ENCODE peak calls at places on chromosomes 5 and 9, in four cellular contexts. R is heart left ventricle, K is thoracic aorta, Q is astrocyte. I is an unnamed sample.
A peak's percentile ranks its signal among the peaks of the same experiment; 100 is the strongest.

GRCh38 chr5:151227918-151228447 is 4.1 kb upstream of the CCDC69 start:
- DNase-seq in R (no peak), K (no peak), Q (no peak), I (no peak)

GRCh38 chr5:132661231-132662003 is 3.4 kb downstream of the IL13 start:
- DNase-seq in R (no peak), K (no peak), Q (no peak), I (no peak)

GRCh38 chr5:159814810-159815585 is 101.3 kb upstream of the ADRA1B start:
- DNase-seq in R (no peak), K (no peak), Q (peak; percentile 10), I (no peak)

GRCh38 chr5:1468247-1468612 is 23.0 kb upstream of the SLC6A3 start:
- DNase-seq in R (no peak), K (no peak), Q (no peak), I (no peak)

GRCh38 chr5:140634103-140634502 is 1.1 kb upstream of the CD14 start:
- DNase-seq in R (no peak), K (no peak), Q (no peak), I (no peak)

GRCh38 chr9:33106827-33107621 is 30.6 kb upstream of the SMU1 start:
- DNase-seq in R (peak; percentile 74), K (no peak), Q (peak; percentile 98), I (peak; percentile 73)

GRCh38 chr5:79186021-79186420 is 49.9 kb upstream of the JMY start:
- DNase-seq in R (no peak), K (no peak), Q (no peak), I (no peak)

GRCh38 chr9:136729144-136729543 is 13.6 kb downstream of the LCN10 start:
- DNase-seq in R (no peak), K (no peak), Q (no peak), I (no peak)

GRCh38 chr9:7129391-7129790 is 371.6 kb downstream of the KDM4C start:
- DNase-seq in R (no peak), K (no peak), Q (no peak), I (no peak)

GRCh38 chr9:93087971-93088655 is 7.9 kb upstream of the CARD19 start:
- DNase-seq in R (no peak), K (no peak), Q (no peak), I (peak; percentile 18)

GRCh38 chr5:151180291-151180690 is 22.7 kb upstream of the ANXA6 start:
- DNase-seq in R (no peak), K (no peak), Q (no peak), I (no peak)

GRCh38 chr5:643811-644271 is 31.7 kb downstream of the CEP72 start:
- DNase-seq in R (no peak), K (no peak), Q (no peak), I (no peak)

GRCh38 chr9:93089481-93089991 is 6.5 kb upstream of the CARD19 start:
- DNase-seq in R (no peak), K (no peak), Q (no peak), I (peak; percentile 52)

GRCh38 chr5:143086851-143087637 is 316.4 kb downstream of the NR3C1 start:
- DNase-seq in R (no peak), K (no peak), Q (peak; percentile 31), I (no peak)

GRCh38 chr5:61301820-61302563 is 30.1 kb upstream of the ZSWIM6 start:
- DNase-seq in R (peak; percentile 33), K (peak; percentile 71), Q (peak; percentile 99), I (peak; percentile 86)

GRCh38 chr9:112443200-112443599 is 43.4 kb upstream of the KIAA1958 start:
- DNase-seq in R (no peak), K (no peak), Q (no peak), I (no peak)

GRCh38 chr5:141529002-141529401 is 40.1 kb downstream of the PCDHGC5 start:
- DNase-seq in R (peak; percentile 56), K (no peak), Q (peak; percentile 82), I (no peak)

GRCh38 chr5:155905359-155905758 is 421.6 kb upstream of the SGCD start:
- DNase-seq in R (no peak), K (no peak), Q (peak; percentile 30), I (no peak)

GRCh38 chr9:111955048-111955447 is 58.4 kb downstream of the UGCG start:
- DNase-seq in R (no peak), K (no peak), Q (no peak), I (no peak)

GRCh38 chr5:16552666-16553343 is 64.0 kb downstream of the RETREG1 start:
- DNase-seq in R (peak; percentile 75), K (peak; percentile 17), Q (peak; percentile 50), I (peak; percentile 76)

GRCh38 chr9:94767331-94768099 is 41.0 kb downstream of the AOPEP start:
- DNase-seq in R (no peak), K (no peak), Q (peak; percentile 94), I (no peak)

GRCh38 chr5:30502277-30502676 is 691.2 kb upstream of the CDH6 start:
- DNase-seq in R (no peak), K (no peak), Q (peak; percentile 79), I (no peak)

GRCh38 chr9:114968710-114969109 is 38.3 kb upstream of the TNFSF8 start:
- DNase-seq in R (no peak), K (no peak), Q (peak; percentile 27), I (no peak)

GRCh38 chr9:99178912-99179872 is 42.5 kb downstream of the ALG2 start:
- DNase-seq in R (no peak), K (no peak), Q (no peak), I (no peak)

GRCh38 chr5:82406200-82406773 is 128.1 kb upstream of the RPS23 start:
- DNase-seq in R (peak; percentile 21), K (no peak), Q (peak; percentile 97), I (no peak)

GRCh38 chr5:18220631-18221030 is 586.4 kb downstream of the TAF11L14 start:
- DNase-seq in R (no peak), K (no peak), Q (no peak), I (no peak)

GRCh38 chr9:131333771-131334567 is 44.4 kb downstream of the PLPP7 start:
- DNase-seq in R (no peak), K (no peak), Q (no peak), I (no peak)

GRCh38 chr5:893711-894110 is 1.0 kb downstream of the TRIP13 start:
- DNase-seq in R (no peak), K (no peak), Q (no peak), I (no peak)

GRCh38 chr9:3348169-3348568 is 177.6 kb downstream of the RFX3 start:
- DNase-seq in R (no peak), K (no peak), Q (no peak), I (no peak)

GRCh38 chr5:160692272-160692671 is 159.7 kb downstream of the ATP10B start:
- DNase-seq in R (no peak), K (no peak), Q (no peak), I (no peak)

GRCh38 chr5:43416988-43417394 is 4.8 kb upstream of the CCL28 start:
- DNase-seq in R (no peak), K (no peak), Q (no peak), I (no peak)

GRCh38 chr9:70477146-70477745 is 62.8 kb upstream of the KLF9 start:
- DNase-seq in R (no peak), K (no peak), Q (peak; percentile 55), I (no peak)

GRCh38 chr9:133253268-133253667 is 21.7 kb downstream of the ABO start:
- DNase-seq in R (no peak), K (no peak), Q (no peak), I (no peak)

GRCh38 chr5:172336264-172336663 is 52.7 kb upstream of the UBTD2 start:
- DNase-seq in R (no peak), K (no peak), Q (no peak), I (no peak)

GRCh38 chr5:22669345-22669744 is 183.8 kb downstream of the CDH12 start:
- DNase-seq in R (no peak), K (no peak), Q (no peak), I (no peak)

GRCh38 chr9:5897851-5898250 is 7.2 kb downstream of the MLANA start:
- DNase-seq in R (no peak), K (no peak), Q (no peak), I (no peak)

GRCh38 chr9:242461-243080 is 27.9 kb downstream of the DOCK8 start:
- DNase-seq in R (no peak), K (no peak), Q (no peak), I (no peak)

GRCh38 chr9:20209421-20210340 is 412.6 kb downstream of the MLLT3 start:
- DNase-seq in R (no peak), K (no peak), Q (peak; percentile 40), I (no peak)

GRCh38 chr9:20207161-20207560 is 415.1 kb downstream of the MLLT3 start:
- DNase-seq in R (no peak), K (no peak), Q (no peak), I (no peak)

GRCh38 chr9:20208156-20208555 is 414.1 kb downstream of the MLLT3 start:
- DNase-seq in R (no peak), K (no peak), Q (no peak), I (no peak)

GRCh38 chr9:20205821-20206220 is 416.5 kb downstream of the MLLT3 start:
- DNase-seq in R (no peak), K (no peak), Q (no peak), I (no peak)

DNA sequence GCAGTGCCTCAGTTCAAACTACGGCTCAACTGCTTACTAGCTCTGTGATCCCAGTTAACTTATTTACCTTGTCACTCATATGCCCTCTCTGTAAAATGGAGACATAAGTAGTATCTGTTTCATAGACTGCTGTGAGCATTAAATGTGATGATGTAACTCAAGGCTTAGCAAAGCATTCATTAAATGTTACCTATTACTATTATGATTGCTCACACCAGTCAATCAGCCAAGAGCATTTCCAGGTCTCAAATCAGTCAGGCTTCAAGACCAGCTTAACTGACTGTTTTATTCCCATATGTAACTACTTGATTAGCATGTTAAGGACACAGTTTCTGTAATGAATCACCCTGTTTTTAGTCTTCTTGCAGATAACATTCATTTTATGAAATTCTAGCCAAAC is 413.3 kb downstream of the MLLT3 start:
- DNase-seq in R (no peak), K (no peak), Q (no peak), I (no peak)
- H3K27ac ChIP-seq in R (no peak overlapping the region), K (no peak overlapping the region), Q (no peak overlapping the region), I (no peak overlapping the region)

DNA sequence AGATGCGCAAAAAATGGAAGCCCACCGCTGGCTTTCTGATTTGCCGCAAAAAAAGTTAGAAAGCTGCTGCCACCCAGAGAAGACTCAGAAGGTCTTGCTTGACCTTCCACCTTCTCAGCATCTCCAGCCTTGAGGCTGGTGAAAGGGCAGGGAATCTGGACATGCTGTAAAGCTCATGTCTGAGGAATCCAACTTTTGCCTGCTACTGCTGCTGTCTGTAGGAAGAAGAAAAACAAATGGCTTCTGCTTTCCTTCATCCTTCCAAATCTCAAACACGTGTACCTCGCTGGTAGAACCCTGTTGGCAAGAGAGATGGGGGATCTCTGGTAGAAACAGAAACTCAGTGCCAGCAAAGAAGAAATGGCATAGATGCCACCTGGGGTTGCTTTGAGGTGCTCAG is 10.2 kb downstream of the TJP2 start:
- DNase-seq in R (no peak), K (no peak), Q (no peak), I (no peak)
- TF ChIP-seq CTCF in R (no peak), K (no peak), Q (no peak), I (no peak)

GRCh38 chr5:72121753-72122445 is 14.6 kb downstream of the MAP1B start:
- DNase-seq in R (no peak), K (no peak), Q (peak; percentile 44), I (no peak)
- H3K27ac ChIP-seq in R (no peak overlapping the region), K (peak overlapping the region; percentile 97), Q (peak overlapping the region; percentile 33), I (no peak overlapping the region)

GRCh38 chr5:93891491-93892480 is 150.4 kb upstream of the POU5F2 start:
- DNase-seq in R (no peak), K (no peak), Q (peak; percentile 20), I (no peak)

GRCh38 chr5:93892481-93892880 is 151.1 kb upstream of the POU5F2 start:
- DNase-seq in R (no peak), K (no peak), Q (no peak), I (no peak)

GRCh38 chr5:93890657-93891056 is 149.3 kb upstream of the POU5F2 start:
- DNase-seq in R (no peak), K (no peak), Q (peak; percentile 59), I (no peak)

GRCh38 chr5:93893050-93893449 is 151.7 kb upstream of the POU5F2 start:
- DNase-seq in R (no peak), K (no peak), Q (no peak), I (no peak)

GRCh38 chr5:93894471-93895354 is 153.3 kb upstream of the POU5F2 start:
- DNase-seq in R (no peak), K (no peak), Q (no peak), I (no peak)
- TF ChIP-seq CTCF in R (peak; percentile 25), K (no peak), Q (peak; percentile 32), I (no peak)

I was measured in right atrium auricular region.